ENCODE peak calls at places on chromosome 10, in five cellular contexts. I is neural progenitor cell, H is hepatocyte, L is fibroblast of lung, F is body of pancreas. G is an unnamed sample. For H3K9me3, the result is how much of the 10 kb centered on the place peaks cover.

GRCh38 chr10:23779287-23779686 is 340.4 kb downstream of the OTUD1 start:
- DNase-seq in I (no peak), L (no peak), F (no peak), H (no peak), G (no peak)

GRCh38 chr10:122493761-122494160 is 32.4 kb downstream of the HTRA1 start:
- DNase-seq in I (no peak), H (no peak), L (no peak), F (no peak), G (no peak)

GRCh38 chr10:69904533-69904932 is 102.8 kb downstream of the COL13A1 start:
- DNase-seq in L (no peak), H (no peak), F (no peak), I (no peak), G (no peak)

GRCh38 chr10:122267849-122268737 is 3.0 kb upstream of the BTBD16 start:
- DNase-seq in L (peak), I (peak), F (peak), H (peak), G (peak)

GRCh38 chr10:127090135-127090534 is 106.3 kb downstream of the INSYN2A start:
- DNase-seq in L (no peak), I (no peak), H (peak), F (peak), G (peak)

GRCh38 chr10:73908853-73909611 is 1.9 kb upstream of the PLAU start:
- DNase-seq in I (no peak), L (peak), F (peak), H (peak), G (no peak)

GRCh38 chr10:92157374-92157773 is 133.5 kb downstream of the CPEB3 start:
- DNase-seq in I (no peak), F (no peak), H (no peak), L (peak), G (no peak)

GRCh38 chr10:34407227-34407626 is 407.9 kb downstream of the PARD3 start:
- DNase-seq in H (no peak), L (peak), F (no peak), I (no peak), G (no peak)

GRCh38 chr10:32163076-32163773 is 107.0 kb upstream of the KIF5B start:
- DNase-seq in L (no peak), I (no peak), H (no peak), F (no peak), G (peak)

GRCh38 chr10:17234541-17234940 is 6.5 kb downstream of the VIM start:
- DNase-seq in F (no peak), H (no peak), L (no peak), I (no peak), G (no peak)

GRCh38 chr10:110774069-110775021 is 97.4 kb upstream of the PDCD4 start:
- DNase-seq in L (peak), I (no peak), F (no peak), H (peak), G (peak)

GRCh38 chr10:10891437-10891836 is 126.2 kb upstream of the CELF2 start:
- DNase-seq in L (peak), H (peak), F (no peak), I (no peak), G (no peak)

GRCh38 chr10:18984531-18984930 is 64.1 kb upstream of the MALRD1 start:
- DNase-seq in F (no peak), L (peak), I (no peak), H (peak), G (no peak)
- H3K4me3 ChIP-seq in F (no peak), L (no peak), I (no peak), H (no peak), G (no peak)

DNA sequence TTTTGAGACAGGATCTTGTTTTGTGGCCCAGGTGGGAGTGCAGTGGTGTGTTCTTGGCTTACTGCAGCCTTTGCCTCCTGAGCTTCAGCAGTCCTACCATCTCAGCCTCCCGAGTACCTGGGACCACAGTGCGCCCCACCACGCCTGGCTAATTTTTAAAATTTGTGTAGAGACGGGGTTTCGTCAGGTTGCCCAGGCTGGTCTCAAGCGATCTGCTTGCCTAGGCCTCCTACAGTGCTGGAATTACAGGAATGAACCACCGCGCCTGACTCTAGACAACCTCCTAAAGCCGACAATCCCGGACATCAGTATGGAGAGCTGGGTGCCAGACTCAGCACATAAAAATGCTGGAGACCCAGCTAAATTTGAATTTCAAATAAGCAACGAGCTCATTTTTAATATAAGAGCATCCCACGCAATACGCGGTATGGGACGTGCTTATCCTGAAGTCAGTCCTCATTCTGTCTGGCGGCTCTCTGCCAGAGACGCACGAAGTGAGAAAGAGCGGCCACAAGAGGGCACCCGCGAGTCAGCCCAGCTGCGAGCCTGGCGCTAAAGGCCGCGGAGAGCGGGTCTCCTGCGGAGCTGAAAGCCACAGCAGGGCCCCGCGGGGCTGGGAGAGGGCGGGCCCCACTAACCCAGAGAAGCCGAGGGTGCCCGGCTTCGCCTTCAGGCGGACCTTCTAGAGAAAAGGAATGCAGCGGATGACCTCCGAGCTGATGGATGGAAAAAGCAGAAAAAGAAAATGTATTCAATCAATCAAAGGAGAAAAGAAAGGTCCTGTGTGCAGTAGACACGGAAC is 7.1 kb downstream of the CALY start:
- DNase-seq in I (peak), H (peak), L (peak), F (peak), G (peak)
- H3K9me3 ChIP-seq in I (under half), H (under half), L (under half), F (under half), G (under half)

GRCh38 chr10:120634629-120635028 is 177.6 kb downstream of the PLPP4 start:
- DNase-seq in I (peak), H (no peak), F (no peak), L (no peak), G (no peak)
- TF ChIP-seq CTCF in I (peak), H (peak), F (no peak), L (no peak), G (no peak)

GRCh38 chr10:64036996-64037666 is 515.9 kb downstream of the REEP3 start:
- DNase-seq in I (no peak), H (no peak), L (no peak), F (no peak), G (no peak)
- H3K4me3 ChIP-seq in I (no peak), H (no peak), L (no peak), F (no peak), G (no peak)

GRCh38 chr10:129057856-129058663 is 409.0 kb upstream of the MGMT start:
- DNase-seq in I (no peak), L (no peak), F (no peak), H (no peak), G (no peak)
- H3K9me3 ChIP-seq in I (under half), L (under half), F (under half), H (under half), G (under half)

DNA sequence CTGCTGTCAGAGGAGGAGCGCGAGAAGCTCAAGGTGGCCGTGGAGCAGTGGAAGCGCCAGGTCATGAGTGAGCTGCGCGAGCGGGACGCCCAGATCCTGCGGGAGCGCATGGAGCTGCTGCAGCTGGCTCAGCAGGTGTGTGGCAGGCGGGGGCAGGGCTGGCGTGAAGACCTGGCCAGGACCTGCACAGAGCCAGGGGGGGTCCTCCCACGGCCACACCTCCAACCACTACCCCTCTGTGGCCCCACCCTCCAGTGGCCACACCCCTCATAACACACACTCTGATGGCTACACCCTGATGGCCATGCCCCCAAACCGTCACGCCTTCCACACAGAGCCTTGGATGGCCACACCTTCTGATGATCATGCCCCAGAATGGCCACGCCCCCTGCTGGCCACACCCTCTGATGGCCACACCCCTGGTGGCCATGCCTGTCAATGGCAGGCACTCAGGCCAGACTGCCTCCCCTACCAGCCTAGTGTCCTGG is 23.4 kb upstream of the DPYSL4 start:
- DNase-seq in H (no peak), F (peak), I (peak), L (no peak), G (peak)
- TF ChIP-seq CTCF in H (no peak), F (peak), I (peak), L (no peak), G (peak)

GRCh38 chr10:6044651-6045599 is 17.2 kb downstream of the IL2RA start:
- DNase-seq in H (no peak), L (no peak), F (no peak), I (no peak), G (no peak)
- H3K4me3 ChIP-seq in H (no peak), L (no peak), F (no peak), I (no peak), G (no peak)

GRCh38 chr10:42428534-42428933 is 209.8 kb downstream of the ZNF33B start:
- DNase-seq in F (no peak), I (no peak), L (peak), H (no peak), G (peak)

DNA sequence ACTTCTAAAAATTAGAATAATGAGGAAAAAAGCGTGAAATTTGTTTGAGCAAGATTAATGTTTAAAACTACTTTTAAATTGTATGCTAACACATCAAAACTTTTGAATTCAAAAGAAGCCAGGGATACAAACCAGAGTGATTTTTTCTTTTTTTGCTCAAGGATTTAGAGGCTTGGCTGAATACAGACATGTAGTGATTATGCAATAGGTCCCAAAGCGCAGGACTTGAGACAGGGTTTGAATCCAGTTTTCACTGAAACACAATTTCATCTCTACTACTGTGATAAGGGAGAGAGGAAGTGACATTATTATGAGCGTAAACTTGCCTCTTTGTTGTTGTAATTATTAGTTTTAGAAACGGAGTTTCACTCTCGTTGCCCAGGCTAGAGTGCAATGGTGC is 207.3 kb downstream of the ZNF33B start:
- DNase-seq in L (no peak), F (no peak), I (no peak), H (no peak), G (no peak)
- H3K9me3 ChIP-seq in L (under half), F (under half), I (under half), H (under half), G (under half)

G was measured in Caco-2.